ENCODE peak calls at places on chromosomes 13 and 19, in eight cellular contexts. X is endothelial cell of umbilical vein, O is H1, N is left ventricle myocardium inferior, E is breast epithelium, I is dorsolateral prefrontal cortex, M is Peyer's patch, S is lower lobe of right lung. J is an unnamed sample.

GRCh38 chr13:34863360-34864135 is 78.5 kb upstream of the NBEA start:
- DNase-seq in N (no peak), E (no peak), I (no peak), O (no peak), M (no peak), X (peak; percentile 27), S (no peak), J (no peak)

GRCh38 chr13:76758738-76759137 is 127.5 kb downstream of the KCTD12 start:
- DNase-seq in X (peak; percentile 50), N (no peak), O (no peak), S (no peak), E (no peak), I (no peak), M (no peak), J (no peak)

GRCh38 chr13:34853161-34853560 is 88.9 kb upstream of the NBEA start:
- DNase-seq in X (peak; percentile 7), E (no peak), S (no peak), O (no peak), N (no peak), I (no peak), M (no peak), J (no peak)

GRCh38 chr19:15161028-15161984 is 39.5 kb downstream of the NOTCH3 start:
- DNase-seq in N (no peak), O (no peak), X (no peak), E (no peak), M (no peak), I (no peak), S (no peak), J (no peak)

GRCh38 chr19:14391156-14391821 is 10.0 kb downstream of the ADGRE5 start:
- DNase-seq in X (no peak), M (no peak), S (no peak), O (no peak), I (no peak), E (no peak), N (no peak), J (no peak)

GRCh38 chr19:45278087-45278486 is 27.0 kb downstream of the MARK4 start:
- DNase-seq in E (no peak), X (no peak), I (no peak), O (no peak), N (no peak), S (no peak), M (no peak), J (no peak)

GRCh38 chr13:27953671-27954405 is 15.3 kb downstream of the CDX2 start:
- DNase-seq in N (peak; percentile 68), S (peak; percentile 86), M (peak; percentile 94), O (peak; percentile 95), I (no peak), E (peak; percentile 22), X (peak; percentile 64), J (peak; percentile 91)

GRCh38 chr13:65063753-65064152 is 2166.4 kb downstream of the PCDH9 start:
- DNase-seq in M (no peak), I (no peak), N (no peak), X (peak; percentile 53), E (no peak), O (no peak), S (no peak), J (no peak)

GRCh38 chr13:94343243-94343585 is 136.3 kb downstream of the DCT start:
- DNase-seq in S (no peak), N (no peak), O (no peak), E (no peak), M (no peak), I (no peak), X (no peak), J (no peak)

GRCh38 chr13:96025283-96025682 is 27.9 kb downstream of the UGGT2 start:
- DNase-seq in N (no peak), I (no peak), E (no peak), S (no peak), M (no peak), O (no peak), X (peak; percentile 79), J (no peak)

GRCh38 chr19:3146677-3147100 is 10.9 kb downstream of the GNA15 start:
- DNase-seq in M (no peak), S (peak; percentile 77), I (no peak), X (no peak), N (no peak), O (peak; percentile 96), E (no peak), J (peak; percentile 78)

GRCh38 chr13:75621147-75621546 is 15.0 kb upstream of the LMO7 start:
- DNase-seq in E (no peak), S (no peak), I (no peak), O (no peak), X (peak; percentile 36), M (no peak), N (no peak), J (no peak)

GRCh38 chr13:29771247-29771646 is 79.2 kb downstream of the UBL3 start:
- DNase-seq in E (no peak), S (no peak), X (peak; percentile 60), I (no peak), M (no peak), O (no peak), N (no peak), J (no peak)
- H3K4me3 ChIP-seq in E (no peak overlapping the region), S (no peak overlapping the region), X (no peak overlapping the region), I (no peak overlapping the region), M (no peak overlapping the region), O (no peak overlapping the region), N (no peak overlapping the region), J (no peak overlapping the region)

GRCh38 chr19:17089238-17089637 is 13.7 kb downstream of the MYO9B start:
- DNase-seq in M (no peak), O (no peak), I (no peak), S (no peak), E (no peak), X (no peak), N (no peak), J (no peak)

GRCh38 chr19:17086129-17086528 is 10.6 kb downstream of the MYO9B start:
- DNase-seq in S (no peak), E (no peak), I (peak; percentile 85), O (no peak), M (no peak), N (no peak), X (no peak), J (no peak)

GRCh38 chr19:17086811-17087210 is 11.2 kb downstream of the MYO9B start:
- DNase-seq in E (no peak), X (no peak), I (no peak), S (no peak), O (no peak), N (no peak), M (no peak), J (no peak)

GRCh38 chr19:17090501-17091074 is 15.0 kb downstream of the MYO9B start:
- DNase-seq in E (no peak), O (no peak), X (no peak), S (no peak), N (no peak), I (no peak), M (no peak), J (no peak)

DNA sequence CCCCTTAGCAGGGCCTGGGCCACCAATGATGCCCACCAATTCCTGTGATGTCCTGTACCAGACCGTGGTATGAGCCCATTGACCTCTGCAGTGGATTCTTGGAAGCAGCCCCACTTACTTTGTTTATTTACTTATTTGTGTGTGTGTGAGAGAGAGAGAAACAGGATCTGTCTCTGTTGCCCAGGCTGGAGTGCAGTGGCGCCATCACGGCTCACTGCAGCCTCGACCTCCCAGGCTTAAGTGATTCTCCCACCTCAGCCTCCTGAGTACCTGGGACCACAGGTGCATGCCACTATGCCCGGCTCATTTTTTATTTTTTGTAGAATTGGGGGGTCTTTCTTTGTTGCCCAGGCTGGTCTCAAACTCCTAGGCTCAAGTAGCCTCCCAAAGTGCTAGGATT is 13.0 kb downstream of the MYO9B start:
- DNase-seq in N (no peak), O (no peak), X (no peak), M (no peak), I (no peak), S (no peak), E (no peak), J (no peak)
- H3K27ac ChIP-seq in N (no peak overlapping the region), O (no peak overlapping the region), X (no peak overlapping the region), M (no peak overlapping the region), I (peak overlapping the region; percentile 89), S (no peak overlapping the region), E (no peak overlapping the region), J (no peak overlapping the region)

DNA sequence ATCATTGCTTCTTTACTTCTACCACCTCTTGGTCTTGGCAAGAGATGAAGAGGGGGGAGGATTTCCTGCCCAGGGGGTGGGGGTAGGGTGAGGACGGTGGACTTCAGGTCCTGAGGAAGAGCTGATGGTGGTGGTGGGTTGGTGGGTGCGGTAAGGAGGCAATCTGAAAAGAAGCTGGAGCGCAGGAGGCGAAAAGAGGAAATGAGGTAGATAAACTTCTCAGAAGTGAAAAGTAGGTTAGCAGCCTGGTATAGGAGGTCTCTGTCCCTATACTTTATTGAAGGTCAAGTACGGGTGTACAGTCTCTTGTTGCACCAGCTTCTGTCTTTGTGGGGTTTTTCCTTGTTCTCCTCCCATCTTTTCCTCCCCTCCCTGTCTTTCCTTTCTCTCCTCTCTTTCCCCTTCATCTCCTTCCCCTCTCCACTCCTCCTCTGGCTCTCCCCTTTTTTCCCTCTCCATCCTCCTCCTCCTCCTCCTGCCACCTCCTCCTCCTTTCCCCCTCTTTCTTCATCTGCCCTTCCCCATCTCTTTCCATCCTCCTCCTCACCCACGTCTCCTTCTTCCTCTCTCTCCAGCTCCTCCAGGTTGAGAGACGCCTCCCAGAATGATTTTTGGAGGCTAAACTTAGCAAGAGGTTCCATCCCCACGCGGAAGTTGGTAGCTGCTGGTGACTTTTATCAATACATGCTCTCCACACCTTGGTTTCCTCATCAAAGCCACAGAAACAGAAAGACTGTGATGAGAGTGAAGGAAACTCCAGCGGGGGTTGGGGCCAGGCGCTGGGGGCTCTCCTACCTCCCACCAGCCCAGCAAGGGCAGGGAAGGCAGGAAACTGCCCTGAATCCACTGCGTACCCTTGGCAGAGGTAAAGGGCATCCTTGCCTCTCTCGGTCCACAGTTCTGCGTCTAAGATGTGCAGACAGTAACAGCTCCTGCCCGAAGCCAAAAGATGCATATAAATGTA is 15.3 kb downstream of the TNFSF14 start:
- DNase-seq in N (no peak), X (no peak), M (no peak), I (no peak), S (no peak), O (no peak), E (no peak), J (no peak)
- H3K4me3 ChIP-seq in N (no peak overlapping the region), X (no peak overlapping the region), M (no peak overlapping the region), I (no peak overlapping the region), S (no peak overlapping the region), O (no peak overlapping the region), E (no peak overlapping the region), J (no peak overlapping the region)

DNA sequence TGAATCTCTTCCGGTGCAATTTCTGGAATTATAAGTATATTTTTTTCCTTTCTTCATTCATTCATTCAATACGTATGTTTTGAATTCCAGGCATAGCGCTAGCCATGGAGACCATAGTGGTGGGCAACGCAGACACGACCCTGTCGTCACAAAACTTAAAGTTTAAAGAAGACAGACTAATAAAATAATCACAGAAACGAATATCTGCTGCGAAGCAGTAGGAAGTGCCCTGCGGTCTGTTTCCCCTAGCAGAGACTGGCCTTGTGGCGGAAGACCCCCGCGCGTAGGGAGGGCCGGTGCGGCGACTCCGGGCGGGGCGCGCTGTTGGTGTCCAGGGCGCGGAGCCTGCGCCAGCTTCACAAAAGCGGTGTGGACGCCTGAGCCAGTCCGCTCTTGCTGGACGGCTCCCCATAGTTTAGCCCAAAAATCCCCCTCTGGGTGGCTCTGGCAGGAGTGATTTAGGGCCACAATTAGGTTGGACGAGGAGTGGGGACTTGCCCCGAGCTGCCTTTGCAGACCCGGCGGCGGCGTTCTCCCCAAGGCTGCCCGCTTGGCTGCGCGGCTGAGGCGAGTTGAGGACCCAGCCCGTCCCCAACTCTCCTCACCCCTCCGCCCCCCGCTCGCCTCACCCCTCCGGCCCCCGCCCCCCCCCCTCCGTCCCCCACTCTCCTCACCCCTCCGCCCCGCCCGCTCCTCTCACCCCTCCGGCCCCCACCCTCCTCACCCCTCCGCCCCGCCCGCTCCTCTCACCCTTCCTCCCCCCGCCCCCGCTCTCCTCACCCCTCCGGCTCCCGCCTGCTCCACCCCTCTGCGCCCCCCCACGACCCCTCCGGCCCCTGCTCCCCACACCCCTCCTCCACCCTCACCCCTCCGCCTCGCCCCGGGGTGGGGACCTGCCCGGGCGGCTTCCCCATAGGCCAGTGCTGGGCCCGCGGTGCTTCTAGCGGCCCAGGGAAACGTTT is 14.2 kb upstream of the LATS2 start:
- DNase-seq in X (peak; percentile 59), I (no peak), S (peak; percentile 66), O (peak; percentile 82), N (peak; percentile 53), E (no peak), M (no peak), J (peak; percentile 72)
- H3K27ac ChIP-seq in X (peak overlapping the region; percentile 95), I (no peak overlapping the region), S (peak overlapping the region; percentile 84), O (peak overlapping the region; percentile 71), N (peak overlapping the region; percentile 84), E (peak overlapping the region; percentile 22), M (no peak overlapping the region), J (peak overlapping the region; percentile 80)

J was measured in upper lobe of right lung.